ENCODE peak calls at places on chromosomes 1 and 21, in four cellular contexts. Z is NCI-H460; J is activated naive CD8-positive, alpha-beta T cell treated with anti-CD3 and anti-CD28 coated beads for 36 hours; T is BE2C. I is an unnamed sample.

GRCh38 chr1:155938220-155938627 is 3.2 kb upstream of the RXFP4 start:
- DNase-seq in Z (peak), J (no peak), T (peak), I (peak)

GRCh38 chr1:3230553-3230952 is 161.6 kb downstream of the PRDM16 start:
- DNase-seq in Z (no peak), T (no peak), J (no peak), I (no peak)

GRCh38 chr1:218778731-218779130 is 394.9 kb upstream of the LYPLAL1 start:
- DNase-seq in T (no peak), J (no peak), Z (no peak), I (peak)

GRCh38 chr1:45359882-45360513 is 19.8 kb upstream of the MUTYH start:
- DNase-seq in T (peak), Z (peak), J (peak), I (peak)

GRCh38 chr1:59029768-59030167 is 245.9 kb upstream of the JUN start:
- DNase-seq in J (no peak), T (no peak), Z (no peak), I (no peak)

GRCh38 chr21:16709866-16710550 is 802.8 kb upstream of the CXADR start:
- DNase-seq in Z (no peak), T (no peak), J (no peak), I (no peak)

GRCh38 chr1:201954263-201955008 is 867 bp upstream of the TIMM17A start:
- DNase-seq in T (no peak), Z (no peak), J (no peak), I (no peak)

GRCh38 chr1:35718492-35719336 is at the start of gene C1orf216:
- DNase-seq in J (peak), Z (peak), T (peak), I (peak)

GRCh38 chr1:244054924-244055263 is 3.8 kb downstream of the ZBTB18 start:
- DNase-seq in Z (no peak), J (peak), T (no peak), I (no peak)

I was measured in SK-N-SH.